ENCODE peak calls at places on chromosomes 5 and 9, in seven cellular contexts. N, D, V, P, H, U and F are unnamed samples. For H3K36me3, the result is how much of the 10 kb centered on the place peaks cover.

GRCh38 chr5:141910271-141910673 is 13.4 kb upstream of the DELE1 start:
- DNase-seq in P (no peak), H (peak), N (no peak), V (peak), D (no peak), U (no peak), F (no peak)

GRCh38 chr9:79613145-79613544 is 41.4 kb downstream of the TLE4 start:
- DNase-seq in H (no peak), V (no peak), N (no peak), D (no peak), U (no peak), P (no peak), F (no peak)

GRCh38 chr9:133631111-133631510 is 5.1 kb upstream of the DBH start:
- DNase-seq in V (no peak), N (no peak), P (no peak), D (no peak), U (no peak), H (no peak), F (no peak)

GRCh38 chr9:92455217-92455616 is 27.1 kb downstream of the ASPN start:
- DNase-seq in N (peak), P (no peak), U (no peak), H (no peak), D (peak), V (no peak), F (peak)

GRCh38 chr5:5473224-5473623 is 50.7 kb downstream of the ICE1 start:
- DNase-seq in H (no peak), U (no peak), V (peak), D (no peak), P (no peak), N (no peak), F (no peak)

GRCh38 chr5:31935702-31936347 is 238.3 kb downstream of the GOLPH3 start:
- DNase-seq in P (no peak), H (no peak), V (peak), D (peak), N (no peak), U (no peak), F (no peak)

GRCh38 chr9:23750808-23751207 is 75.2 kb downstream of the ELAVL2 start:
- DNase-seq in N (no peak), D (no peak), P (no peak), V (no peak), U (no peak), H (no peak), F (no peak)

GRCh38 chr5:57128325-57128724 is 45.5 kb upstream of the GPBP1 start:
- DNase-seq in D (no peak), P (no peak), H (no peak), V (peak), U (no peak), N (no peak), F (no peak)

GRCh38 chr9:94900222-94901018 is 173.9 kb downstream of the AOPEP start:
- DNase-seq in D (peak), U (no peak), P (peak), H (no peak), V (peak), N (no peak), F (no peak)

GRCh38 chr5:10564838-10565784 is 1.2 kb downstream of the ANKRD33B start:
- DNase-seq in P (no peak), U (no peak), V (no peak), D (no peak), H (peak), N (no peak), F (no peak)

GRCh38 chr9:37752646-37753488 is 738 bp upstream of the TRMT10B start:
- DNase-seq in U (no peak), V (no peak), H (no peak), N (no peak), D (no peak), P (no peak), F (peak)

GRCh38 chr9:2299156-2299842 is 284.2 kb downstream of the SMARCA2 start:
- DNase-seq in N (no peak), V (no peak), D (no peak), U (peak), H (no peak), P (no peak), F (no peak)

GRCh38 chr5:129856325-129856724 is 47.9 kb upstream of the CHSY3 start:
- DNase-seq in D (no peak), H (no peak), P (no peak), N (no peak), V (no peak), U (no peak), F (no peak)

GRCh38 chr9:17322882-17323864 is 188.3 kb downstream of the CNTLN start:
- DNase-seq in U (no peak), H (no peak), N (no peak), V (no peak), D (no peak), P (no peak), F (peak)

GRCh38 chr5:115414406-115415142 is 118.1 kb upstream of the CCDC112 start:
- DNase-seq in U (no peak), N (no peak), H (peak), D (no peak), P (no peak), V (peak), F (no peak)

GRCh38 chr5:520196-520849 is 3.9 kb downstream of the SLC9A3 start:
- DNase-seq in H (no peak), P (no peak), N (no peak), D (no peak), V (no peak), U (no peak), F (no peak)

GRCh38 chr5:88813805-88814584 is 69.0 kb downstream of the MEF2C start:
- DNase-seq in H (no peak), P (no peak), D (no peak), U (no peak), V (no peak), N (peak), F (peak)

GRCh38 chr9:121278535-121279169 is 10.7 kb downstream of the GSN start:
- DNase-seq in H (peak), U (peak), V (peak), P (peak), D (peak), N (peak), F (peak)

GRCh38 chr5:16265141-16265540 is 85.5 kb upstream of the MARCHF11 start:
- DNase-seq in N (no peak), H (no peak), V (no peak), U (no peak), D (peak), P (no peak), F (no peak)

GRCh38 chr5:181037365-181037861 is 2.7 kb upstream of the BTNL9 start:
- DNase-seq in P (no peak), H (no peak), U (no peak), N (peak), D (peak), V (no peak), F (no peak)

GRCh38 chr5:35926389-35927051 is 11.9 kb downstream of the CAPSL start:
- DNase-seq in H (no peak), V (peak), N (peak), U (peak), P (peak), D (peak), F (peak)

GRCh38 chr5:45454114-45454513 is 242.1 kb downstream of the HCN1 start:
- DNase-seq in D (peak), U (no peak), H (peak), V (peak), N (no peak), P (peak), F (no peak)

GRCh38 chr5:72226950-72227349 is 93.1 kb downstream of the MRPS27 start:
- DNase-seq in H (peak), D (no peak), P (no peak), V (no peak), N (peak), U (no peak), F (no peak)

GRCh38 chr9:86287013-86287412 is 4.7 kb upstream of the ISCA1 start:
- DNase-seq in D (peak), N (peak), V (peak), H (no peak), P (no peak), U (no peak), F (peak)

GRCh38 chr9:113012492-113012891 is 500 bp upstream of the ZNF883 start:
- DNase-seq in N (no peak), V (no peak), P (no peak), H (no peak), U (no peak), D (no peak), F (no peak)

GRCh38 chr9:132723809-132724208 is 53.5 kb downstream of the GTF3C4 start:
- DNase-seq in D (no peak), P (no peak), V (no peak), H (no peak), U (no peak), N (no peak), F (no peak)

GRCh38 chr5:63456279-63456678 is 506.0 kb downstream of the HTR1A start:
- DNase-seq in N (no peak), V (peak), U (no peak), H (no peak), P (no peak), D (no peak), F (no peak)

GRCh38 chr5:158796812-158797497 is 302.8 kb downstream of the EBF1 start:
- DNase-seq in D (no peak), V (no peak), H (no peak), P (no peak), N (no peak), U (no peak), F (no peak)

GRCh38 chr9:106333487-106333886 is 529.5 kb upstream of the ZNF462 start:
- DNase-seq in H (no peak), D (no peak), N (no peak), U (no peak), P (no peak), V (peak), F (no peak)

GRCh38 chr5:14069021-14069420 is 74.1 kb upstream of the TRIO start:
- DNase-seq in V (no peak), N (no peak), P (peak), D (no peak), H (no peak), U (no peak), F (no peak)

GRCh38 chr5:35598707-35599370 is 18.8 kb upstream of the SPEF2 start:
- DNase-seq in N (no peak), D (peak), H (no peak), P (no peak), V (no peak), U (peak), F (no peak)

GRCh38 chr5:130708744-130709143 is 456.3 kb downstream of the HINT1 start:
- DNase-seq in P (peak), H (no peak), D (no peak), V (no peak), N (no peak), U (no peak), F (no peak)

GRCh38 chr5:142748568-142749249 is 21.5 kb upstream of the ARHGAP26 start:
- DNase-seq in N (peak), H (peak), V (peak), P (peak), U (peak), D (peak), F (no peak)

GRCh38 chr9:97484134-97484533 is 17.3 kb upstream of the TMOD1 start:
- DNase-seq in V (no peak), H (no peak), D (no peak), U (no peak), P (peak), N (no peak), F (no peak)

GRCh38 chr5:139562847-139563246 is 1.7 kb downstream of the UBE2D2 start:
- DNase-seq in D (no peak), N (peak), H (no peak), P (peak), U (no peak), V (no peak), F (no peak)

GRCh38 chr9:88818495-88819201 is 172.6 kb upstream of the S1PR3 start:
- DNase-seq in H (no peak), N (no peak), P (peak), U (no peak), V (no peak), D (peak), F (no peak)

GRCh38 chr5:157309796-157310195 is 43.9 kb downstream of the CYFIP2 start:
- DNase-seq in H (no peak), N (no peak), V (no peak), U (no peak), P (no peak), D (no peak), F (no peak)

GRCh38 chr9:75713373-75713772 is 177.1 kb upstream of the PCSK5 start:
- DNase-seq in U (no peak), V (no peak), D (no peak), P (no peak), H (no peak), N (no peak), F (no peak)

DNA sequence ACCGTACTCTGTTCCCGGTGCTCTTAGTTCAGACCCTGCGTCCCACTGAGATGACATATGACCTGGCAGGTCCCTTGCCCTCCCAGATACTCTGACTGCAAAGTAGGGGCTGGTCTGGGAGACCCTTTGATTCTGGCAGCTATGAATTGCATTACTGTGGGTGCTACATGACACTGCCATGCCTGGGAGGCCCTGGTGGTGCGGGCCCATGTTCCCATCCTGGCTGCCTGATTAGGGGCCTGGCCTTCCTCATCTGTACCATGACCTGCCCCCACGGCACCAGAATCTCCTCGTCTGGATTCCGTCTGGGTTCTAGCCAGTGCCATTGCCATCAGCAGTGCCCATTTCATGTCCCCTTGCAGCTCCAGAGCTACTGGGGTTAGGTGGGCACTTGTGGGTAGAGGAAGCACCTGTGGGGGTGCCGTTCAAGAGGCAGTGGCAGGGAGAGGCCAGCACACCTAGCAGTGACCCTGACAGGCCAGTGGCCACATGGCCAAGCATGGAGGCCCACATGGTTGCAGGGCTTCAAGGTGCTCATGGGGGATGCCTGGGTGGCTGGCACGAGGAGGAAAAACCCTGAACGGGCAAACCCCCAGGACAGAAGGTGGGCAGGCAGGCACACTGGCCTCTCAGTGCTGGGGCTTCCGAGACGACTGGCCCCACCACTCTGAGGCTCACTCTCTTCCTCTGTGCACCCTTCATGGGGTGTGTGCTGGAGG is 69.7 kb downstream of the PHF2 start:
- DNase-seq in V (no peak), D (no peak), U (no peak), P (no peak), H (no peak), N (no peak), F (no peak)
- H3K36me3 ChIP-seq in V (under half), D (under half), U (under half), P (under half), H (under half), N (under half), F (under half)

GRCh38 chr5:102865171-102865509 is 110.0 kb downstream of the PAM start:
- DNase-seq in D (no peak), V (peak), U (no peak), H (no peak), N (no peak), P (peak), F (no peak)
- H3K4me3 ChIP-seq in D (peak), V (peak), U (no peak), H (peak), N (no peak), P (peak), F (peak)

GRCh38 chr9:137190315-137190853 is 1.9 kb downstream of the SSNA1 start:
- DNase-seq in V (no peak), U (no peak), P (no peak), H (no peak), D (no peak), N (no peak), F (no peak)
- H3K36me3 ChIP-seq in V (under half), U (under half), P (under half), H (under half), D (under half), N (half or more), F (under half)

GRCh38 chr9:136453326-136453725 is 13.7 kb upstream of the INPP5E start:
- DNase-seq in D (no peak), P (no peak), U (no peak), V (no peak), N (no peak), H (no peak), F (no peak)

GRCh38 chr9:136455043-136456002 is 15.7 kb upstream of the INPP5E start:
- DNase-seq in D (no peak), H (no peak), N (no peak), V (no peak), P (no peak), U (no peak), F (no peak)

GRCh38 chr9:136454026-136454796 is 14.6 kb upstream of the INPP5E start:
- DNase-seq in P (no peak), D (no peak), U (no peak), H (no peak), N (no peak), V (no peak), F (no peak)

GRCh38 chr9:136448655-136449054 is 9.0 kb upstream of the INPP5E start:
- DNase-seq in N (no peak), V (no peak), H (no peak), P (no peak), U (no peak), D (no peak), F (no peak)

DNA sequence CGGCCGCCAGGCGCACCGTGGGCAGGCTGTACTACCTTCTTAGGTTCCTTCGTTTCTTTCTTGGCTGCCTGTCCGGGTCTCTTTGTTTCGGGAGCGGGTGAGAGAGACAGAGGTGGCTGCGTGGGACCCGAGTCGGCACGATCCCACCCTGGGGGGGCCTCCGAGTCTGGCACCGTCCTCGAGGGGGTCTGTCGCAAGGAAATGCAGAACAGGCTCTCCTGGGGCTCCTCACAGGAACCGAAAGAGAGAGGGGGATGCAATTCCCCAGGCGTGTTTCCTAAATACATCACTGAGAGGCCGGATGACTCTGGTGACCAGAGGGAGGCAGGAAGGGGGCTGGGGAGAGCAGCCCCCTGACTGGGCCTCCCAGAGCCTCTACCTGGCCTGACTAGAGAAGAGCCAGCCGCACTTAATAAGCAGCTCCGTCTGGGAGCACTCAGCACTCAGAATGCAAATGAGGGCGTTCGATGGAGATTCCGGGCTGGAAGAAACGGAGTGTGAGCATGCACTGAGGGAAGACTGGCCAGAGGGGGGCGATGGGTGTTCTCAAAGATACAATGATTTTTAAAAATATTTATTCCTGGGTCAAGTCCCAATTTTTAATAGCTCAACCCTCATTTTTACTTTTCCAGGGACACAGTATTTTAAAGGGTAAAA is 11.7 kb upstream of the INPP5E start:
- DNase-seq in N (no peak), H (no peak), D (no peak), P (no peak), U (no peak), V (no peak), F (no peak)
- H3K4me3 ChIP-seq in N (no peak), H (no peak), D (no peak), P (no peak), U (no peak), V (no peak), F (no peak)

GRCh38 chr9:130871395-130872057 is 25.1 kb downstream of the QRFP start:
- DNase-seq in P (no peak), N (no peak), U (no peak), V (no peak), D (no peak), H (no peak), F (no peak)
- H3K36me3 ChIP-seq in P (under half), N (half or more), U (under half), V (under half), D (half or more), H (under half), F (under half)